ENCODE peak calls at places on chromosomes 5 and 9, in six cellular contexts. One of them, this sample, is unnamed.

GRCh38 chr9:129143461-129143927 is 32.3 kb downstream of the PTPA start:
- DNase-seq in putamen: no peak
- DNase-seq in iris pigment epithelial cell: peak; percentile 84
- DNase-seq in WTC11: peak; percentile 56
- DNase-seq in activated CD4-positive, alpha-beta T cell treated with anti-CD3 and anti-CD28 coated beads, Interleukin-2, amount 50 U/mL, for 1 hour: no peak
- DNase-seq in NCI-H1436 treated with DMSO at 0.1 percent for 48 hours: no peak
- DNase-seq in this sample: peak; percentile 77

GRCh38 chr9:93820667-93821306 is 134.4 kb downstream of the BARX1 start:
- DNase-seq in activated CD4-positive, alpha-beta T cell treated with anti-CD3 and anti-CD28 coated beads, Interleukin-2, amount 50 U/mL, for 1 hour: no peak
- DNase-seq in iris pigment epithelial cell: no peak
- DNase-seq in NCI-H1436 treated with DMSO at 0.1 percent for 48 hours: no peak
- DNase-seq in putamen: no peak
- DNase-seq in WTC11: peak; percentile 60
- DNase-seq in this sample: no peak

GRCh38 chr9:5509573-5509972 is 758 bp upstream of the PDCD1LG2 start:
- DNase-seq in putamen: no peak
- DNase-seq in iris pigment epithelial cell: peak; percentile 92
- DNase-seq in activated CD4-positive, alpha-beta T cell treated with anti-CD3 and anti-CD28 coated beads, Interleukin-2, amount 50 U/mL, for 1 hour: no peak
- DNase-seq in NCI-H1436 treated with DMSO at 0.1 percent for 48 hours: no peak
- DNase-seq in WTC11: no peak
- DNase-seq in this sample: no peak

GRCh38 chr5:80399553-80400239 is 8.2 kb upstream of the ZFYVE16 start:
- DNase-seq in iris pigment epithelial cell: peak; percentile 69
- DNase-seq in putamen: no peak
- DNase-seq in activated CD4-positive, alpha-beta T cell treated with anti-CD3 and anti-CD28 coated beads, Interleukin-2, amount 50 U/mL, for 1 hour: no peak
- DNase-seq in WTC11: no peak
- DNase-seq in NCI-H1436 treated with DMSO at 0.1 percent for 48 hours: no peak
- DNase-seq in this sample: no peak

GRCh38 chr9:86098793-86099694 is at the start of gene GOLM1:
- DNase-seq in activated CD4-positive, alpha-beta T cell treated with anti-CD3 and anti-CD28 coated beads, Interleukin-2, amount 50 U/mL, for 1 hour: no peak
- DNase-seq in putamen: no peak
- DNase-seq in NCI-H1436 treated with DMSO at 0.1 percent for 48 hours: no peak
- DNase-seq in iris pigment epithelial cell: peak; percentile 69
- DNase-seq in WTC11: peak; percentile 55
- DNase-seq in this sample: peak; percentile 76

GRCh38 chr5:157290981-157291711 is 25.2 kb downstream of the CYFIP2 start:
- DNase-seq in WTC11: no peak
- DNase-seq in putamen: no peak
- DNase-seq in iris pigment epithelial cell: peak; percentile 40
- DNase-seq in activated CD4-positive, alpha-beta T cell treated with anti-CD3 and anti-CD28 coated beads, Interleukin-2, amount 50 U/mL, for 1 hour: no peak
- DNase-seq in NCI-H1436 treated with DMSO at 0.1 percent for 48 hours: no peak
- DNase-seq in this sample: no peak

GRCh38 chr5:76831108-76831447 is 12.2 kb downstream of the F2RL1 start:
- DNase-seq in iris pigment epithelial cell: peak; percentile 73
- DNase-seq in NCI-H1436 treated with DMSO at 0.1 percent for 48 hours: no peak
- DNase-seq in WTC11: no peak
- DNase-seq in putamen: no peak
- DNase-seq in activated CD4-positive, alpha-beta T cell treated with anti-CD3 and anti-CD28 coated beads, Interleukin-2, amount 50 U/mL, for 1 hour: no peak
- DNase-seq in this sample: peak; percentile 24

GRCh38 chr5:86968311-86968753 is 299.4 kb upstream of the RASA1 start:
- DNase-seq in NCI-H1436 treated with DMSO at 0.1 percent for 48 hours: no peak
- DNase-seq in activated CD4-positive, alpha-beta T cell treated with anti-CD3 and anti-CD28 coated beads, Interleukin-2, amount 50 U/mL, for 1 hour: no peak
- DNase-seq in putamen: peak; percentile 43
- DNase-seq in iris pigment epithelial cell: peak; percentile 47
- DNase-seq in WTC11: no peak
- DNase-seq in this sample: peak; percentile 9

GRCh38 chr5:133323464-133323863 is 271.7 kb downstream of the HSPA4 start:
- DNase-seq in WTC11: no peak
- DNase-seq in putamen: no peak
- DNase-seq in activated CD4-positive, alpha-beta T cell treated with anti-CD3 and anti-CD28 coated beads, Interleukin-2, amount 50 U/mL, for 1 hour: no peak
- DNase-seq in iris pigment epithelial cell: no peak
- DNase-seq in NCI-H1436 treated with DMSO at 0.1 percent for 48 hours: no peak
- DNase-seq in this sample: no peak

GRCh38 chr5:142653321-142653720 is 32.6 kb downstream of the FGF1 start:
- DNase-seq in NCI-H1436 treated with DMSO at 0.1 percent for 48 hours: no peak
- DNase-seq in putamen: no peak
- DNase-seq in iris pigment epithelial cell: no peak
- DNase-seq in WTC11: no peak
- DNase-seq in activated CD4-positive, alpha-beta T cell treated with anti-CD3 and anti-CD28 coated beads, Interleukin-2, amount 50 U/mL, for 1 hour: no peak
- DNase-seq in this sample: no peak

GRCh38 chr9:20598367-20598766 is 23.9 kb downstream of the MLLT3 start:
- DNase-seq in WTC11: no peak
- DNase-seq in activated CD4-positive, alpha-beta T cell treated with anti-CD3 and anti-CD28 coated beads, Interleukin-2, amount 50 U/mL, for 1 hour: no peak
- DNase-seq in iris pigment epithelial cell: no peak
- DNase-seq in putamen: no peak
- DNase-seq in NCI-H1436 treated with DMSO at 0.1 percent for 48 hours: no peak
- DNase-seq in this sample: no peak

GRCh38 chr9:125493384-125493783 is 213.6 kb downstream of the MAPKAP1 start:
- DNase-seq in activated CD4-positive, alpha-beta T cell treated with anti-CD3 and anti-CD28 coated beads, Interleukin-2, amount 50 U/mL, for 1 hour: no peak
- DNase-seq in putamen: no peak
- DNase-seq in iris pigment epithelial cell: no peak
- DNase-seq in NCI-H1436 treated with DMSO at 0.1 percent for 48 hours: no peak
- DNase-seq in WTC11: no peak
- DNase-seq in this sample: no peak

GRCh38 chr9:36154213-36154952 is 14.8 kb upstream of the CCIN start:
- DNase-seq in NCI-H1436 treated with DMSO at 0.1 percent for 48 hours: no peak
- DNase-seq in iris pigment epithelial cell: no peak
- DNase-seq in putamen: peak; percentile 59
- DNase-seq in WTC11: no peak
- DNase-seq in activated CD4-positive, alpha-beta T cell treated with anti-CD3 and anti-CD28 coated beads, Interleukin-2, amount 50 U/mL, for 1 hour: no peak
- DNase-seq in this sample: peak; percentile 26

GRCh38 chr9:69319324-69320040 is 5.5 kb upstream of the ENTREP1 start:
- DNase-seq in putamen: no peak
- DNase-seq in iris pigment epithelial cell: no peak
- DNase-seq in activated CD4-positive, alpha-beta T cell treated with anti-CD3 and anti-CD28 coated beads, Interleukin-2, amount 50 U/mL, for 1 hour: no peak
- DNase-seq in NCI-H1436 treated with DMSO at 0.1 percent for 48 hours: peak; percentile 34
- DNase-seq in WTC11: no peak
- DNase-seq in this sample: no peak

GRCh38 chr9:3553076-3553765 is 27.4 kb upstream of the RFX3 start:
- DNase-seq in WTC11: no peak
- DNase-seq in putamen: no peak
- DNase-seq in iris pigment epithelial cell: no peak
- DNase-seq in activated CD4-positive, alpha-beta T cell treated with anti-CD3 and anti-CD28 coated beads, Interleukin-2, amount 50 U/mL, for 1 hour: no peak
- DNase-seq in NCI-H1436 treated with DMSO at 0.1 percent for 48 hours: no peak
- DNase-seq in this sample: no peak

GRCh38 chr5:167998148-167998767 is 293.2 kb upstream of the WWC1 start:
- DNase-seq in WTC11: no peak
- DNase-seq in putamen: no peak
- DNase-seq in iris pigment epithelial cell: peak; percentile 5
- DNase-seq in activated CD4-positive, alpha-beta T cell treated with anti-CD3 and anti-CD28 coated beads, Interleukin-2, amount 50 U/mL, for 1 hour: no peak
- DNase-seq in NCI-H1436 treated with DMSO at 0.1 percent for 48 hours: no peak
- DNase-seq in this sample: no peak

GRCh38 chr5:140262221-140262620 is 40.7 kb downstream of the PFDN1 start:
- DNase-seq in NCI-H1436 treated with DMSO at 0.1 percent for 48 hours: no peak
- DNase-seq in activated CD4-positive, alpha-beta T cell treated with anti-CD3 and anti-CD28 coated beads, Interleukin-2, amount 50 U/mL, for 1 hour: no peak
- DNase-seq in putamen: no peak
- DNase-seq in iris pigment epithelial cell: no peak
- DNase-seq in WTC11: no peak
- DNase-seq in this sample: no peak

GRCh38 chr5:4196744-4197646 is 601.4 kb downstream of the IRX1 start:
- DNase-seq in activated CD4-positive, alpha-beta T cell treated with anti-CD3 and anti-CD28 coated beads, Interleukin-2, amount 50 U/mL, for 1 hour: no peak
- DNase-seq in putamen: no peak
- DNase-seq in iris pigment epithelial cell: no peak
- DNase-seq in NCI-H1436 treated with DMSO at 0.1 percent for 48 hours: no peak
- DNase-seq in WTC11: no peak
- DNase-seq in this sample: no peak

GRCh38 chr9:89743576-89744254 is 138.9 kb downstream of the GADD45G start:
- DNase-seq in activated CD4-positive, alpha-beta T cell treated with anti-CD3 and anti-CD28 coated beads, Interleukin-2, amount 50 U/mL, for 1 hour: peak; percentile 51
- DNase-seq in putamen: no peak
- DNase-seq in WTC11: peak; percentile 63
- DNase-seq in iris pigment epithelial cell: no peak
- DNase-seq in NCI-H1436 treated with DMSO at 0.1 percent for 48 hours: no peak
- DNase-seq in this sample: no peak

GRCh38 chr9:78021692-78022091 is 9.9 kb downstream of the GNAQ start:
- DNase-seq in activated CD4-positive, alpha-beta T cell treated with anti-CD3 and anti-CD28 coated beads, Interleukin-2, amount 50 U/mL, for 1 hour: no peak
- DNase-seq in iris pigment epithelial cell: peak; percentile 66
- DNase-seq in WTC11: no peak
- DNase-seq in NCI-H1436 treated with DMSO at 0.1 percent for 48 hours: no peak
- DNase-seq in putamen: no peak
- DNase-seq in this sample: peak; percentile 37

GRCh38 chr9:137690939-137691647 is 72.3 kb downstream of the EHMT1 start:
- DNase-seq in NCI-H1436 treated with DMSO at 0.1 percent for 48 hours: no peak
- DNase-seq in iris pigment epithelial cell: no peak
- DNase-seq in WTC11: no peak
- DNase-seq in putamen: no peak
- DNase-seq in activated CD4-positive, alpha-beta T cell treated with anti-CD3 and anti-CD28 coated beads, Interleukin-2, amount 50 U/mL, for 1 hour: no peak
- DNase-seq in this sample: no peak

GRCh38 chr9:2824564-2824963 is 19.3 kb downstream of the PUM3 start:
- DNase-seq in WTC11: peak; percentile 65
- DNase-seq in activated CD4-positive, alpha-beta T cell treated with anti-CD3 and anti-CD28 coated beads, Interleukin-2, amount 50 U/mL, for 1 hour: no peak
- DNase-seq in iris pigment epithelial cell: no peak
- DNase-seq in NCI-H1436 treated with DMSO at 0.1 percent for 48 hours: no peak
- DNase-seq in putamen: no peak
- DNase-seq in this sample: peak; percentile 48

GRCh38 chr9:106916491-106917235 is 53.7 kb downstream of the ZNF462 start:
- DNase-seq in activated CD4-positive, alpha-beta T cell treated with anti-CD3 and anti-CD28 coated beads, Interleukin-2, amount 50 U/mL, for 1 hour: no peak
- DNase-seq in iris pigment epithelial cell: peak; percentile 92
- DNase-seq in WTC11: no peak
- DNase-seq in NCI-H1436 treated with DMSO at 0.1 percent for 48 hours: no peak
- DNase-seq in putamen: no peak
- DNase-seq in this sample: no peak

GRCh38 chr5:151047814-151048425 is 27.5 kb downstream of the GPX3 start:
- DNase-seq in activated CD4-positive, alpha-beta T cell treated with anti-CD3 and anti-CD28 coated beads, Interleukin-2, amount 50 U/mL, for 1 hour: peak; percentile 19
- DNase-seq in iris pigment epithelial cell: no peak
- DNase-seq in putamen: no peak
- DNase-seq in WTC11: peak; percentile 56
- DNase-seq in NCI-H1436 treated with DMSO at 0.1 percent for 48 hours: no peak
- DNase-seq in this sample: peak; percentile 40

GRCh38 chr9:123528521-123528920 is 172.5 kb downstream of the CRB2 start:
- DNase-seq in WTC11: no peak
- DNase-seq in putamen: no peak
- DNase-seq in iris pigment epithelial cell: no peak
- DNase-seq in NCI-H1436 treated with DMSO at 0.1 percent for 48 hours: no peak
- DNase-seq in activated CD4-positive, alpha-beta T cell treated with anti-CD3 and anti-CD28 coated beads, Interleukin-2, amount 50 U/mL, for 1 hour: no peak
- DNase-seq in this sample: no peak

GRCh38 chr9:129962889-129963703 is 79.9 kb downstream of the FNBP1 start:
- DNase-seq in WTC11: peak; percentile 30
- DNase-seq in iris pigment epithelial cell: peak; percentile 71
- DNase-seq in activated CD4-positive, alpha-beta T cell treated with anti-CD3 and anti-CD28 coated beads, Interleukin-2, amount 50 U/mL, for 1 hour: peak; percentile 67
- DNase-seq in NCI-H1436 treated with DMSO at 0.1 percent for 48 hours: no peak
- DNase-seq in putamen: no peak
- DNase-seq in this sample: peak; percentile 17

GRCh38 chr9:137114613-137115393 is at the start of gene DPP7:
- DNase-seq in WTC11: no peak
- DNase-seq in NCI-H1436 treated with DMSO at 0.1 percent for 48 hours: no peak
- DNase-seq in putamen: peak; percentile 74
- DNase-seq in iris pigment epithelial cell: peak; percentile 33
- DNase-seq in activated CD4-positive, alpha-beta T cell treated with anti-CD3 and anti-CD28 coated beads, Interleukin-2, amount 50 U/mL, for 1 hour: peak; percentile 77
- DNase-seq in this sample: no peak

GRCh38 chr5:33319841-33320240 is 120.9 kb upstream of the TARS1 start:
- DNase-seq in activated CD4-positive, alpha-beta T cell treated with anti-CD3 and anti-CD28 coated beads, Interleukin-2, amount 50 U/mL, for 1 hour: no peak
- DNase-seq in iris pigment epithelial cell: peak; percentile 27
- DNase-seq in putamen: no peak
- DNase-seq in WTC11: no peak
- DNase-seq in NCI-H1436 treated with DMSO at 0.1 percent for 48 hours: no peak
- DNase-seq in this sample: no peak

GRCh38 chr9:133460405-133461175 is 812 bp downstream of the CACFD1 start:
- DNase-seq in WTC11: peak; percentile 76
- DNase-seq in iris pigment epithelial cell: no peak
- DNase-seq in activated CD4-positive, alpha-beta T cell treated with anti-CD3 and anti-CD28 coated beads, Interleukin-2, amount 50 U/mL, for 1 hour: peak; percentile 38
- DNase-seq in putamen: no peak
- DNase-seq in NCI-H1436 treated with DMSO at 0.1 percent for 48 hours: peak; percentile 42
- DNase-seq in this sample: peak; percentile 58

GRCh38 chr5:41820150-41820549 is 50.1 kb downstream of the OXCT1 start:
- DNase-seq in WTC11: no peak
- DNase-seq in activated CD4-positive, alpha-beta T cell treated with anti-CD3 and anti-CD28 coated beads, Interleukin-2, amount 50 U/mL, for 1 hour: no peak
- DNase-seq in NCI-H1436 treated with DMSO at 0.1 percent for 48 hours: no peak
- DNase-seq in putamen: no peak
- DNase-seq in iris pigment epithelial cell: no peak
- DNase-seq in this sample: no peak

GRCh38 chr5:43772601-43773031 is 169.6 kb downstream of the NNT start:
- DNase-seq in NCI-H1436 treated with DMSO at 0.1 percent for 48 hours: no peak
- DNase-seq in iris pigment epithelial cell: peak; percentile 73
- DNase-seq in putamen: no peak
- DNase-seq in WTC11: no peak
- DNase-seq in activated CD4-positive, alpha-beta T cell treated with anti-CD3 and anti-CD28 coated beads, Interleukin-2, amount 50 U/mL, for 1 hour: no peak
- DNase-seq in this sample: no peak

GRCh38 chr9:19156805-19157204 is 29.5 kb upstream of the PLIN2 start:
- DNase-seq in WTC11: no peak
- DNase-seq in putamen: no peak
- DNase-seq in NCI-H1436 treated with DMSO at 0.1 percent for 48 hours: no peak
- DNase-seq in activated CD4-positive, alpha-beta T cell treated with anti-CD3 and anti-CD28 coated beads, Interleukin-2, amount 50 U/mL, for 1 hour: no peak
- DNase-seq in iris pigment epithelial cell: no peak
- DNase-seq in this sample: no peak

This sample was measured in endothelial cell.